ENCODE peak calls at places on chromosome 15, in eight cellular contexts. P is transverse colon, K is adrenal gland, O is GM23248, V is prostate gland, H is WERI-Rb-1, W is heart left ventricle, N is kidney. Z is an unnamed sample.

GRCh38 chr15:51286816-51287215 is 51.6 kb downstream of the CYP19A1 start:
- DNase-seq in P (no peak), O (no peak), V (no peak), W (no peak), H (peak), K (no peak), N (no peak), Z (no peak)

GRCh38 chr15:44775923-44776322 is 39.6 kb downstream of the TRIM69 start:
- DNase-seq in V (no peak), O (peak), K (no peak), H (no peak), W (no peak), N (no peak), P (peak), Z (no peak)

GRCh38 chr15:53251998-53252397 is 461.9 kb upstream of the ONECUT1 start:
- DNase-seq in V (no peak), O (no peak), H (peak), W (no peak), N (no peak), P (no peak), K (no peak), Z (no peak)

GRCh38 chr15:83200162-83200561 is 7.5 kb downstream of the HDGFL3 start:
- DNase-seq in W (no peak), O (peak), V (no peak), K (no peak), H (no peak), P (no peak), N (no peak), Z (no peak)

GRCh38 chr15:24848050-24848449 is 106.7 kb upstream of the SNRPN start:
- DNase-seq in K (peak), H (peak), O (peak), V (peak), P (no peak), N (no peak), W (peak), Z (no peak)

GRCh38 chr15:48025118-48025517 is 95.7 kb upstream of the SLC24A5 start:
- DNase-seq in V (no peak), N (no peak), O (peak), P (no peak), W (no peak), H (no peak), K (no peak), Z (no peak)

GRCh38 chr15:39242345-39242744 is 338.5 kb upstream of the THBS1 start:
- DNase-seq in P (no peak), N (no peak), O (peak), V (no peak), W (no peak), K (no peak), H (no peak), Z (no peak)

GRCh38 chr15:73957276-73957675 is 31.0 kb downstream of the LOXL1 start:
- DNase-seq in K (no peak), V (no peak), N (peak), H (no peak), W (no peak), O (peak), P (no peak), Z (no peak)

GRCh38 chr15:64690578-64691296 is 84.7 kb downstream of the RBPMS2 start:
- DNase-seq in N (no peak), O (no peak), V (no peak), P (no peak), W (no peak), H (no peak), K (no peak), Z (no peak)

GRCh38 chr15:64693134-64693533 is 82.3 kb downstream of the RBPMS2 start:
- DNase-seq in N (no peak), P (peak), O (peak), K (no peak), V (peak), W (no peak), H (no peak), Z (no peak)

GRCh38 chr15:64694816-64695215 is 80.6 kb downstream of the RBPMS2 start:
- DNase-seq in N (no peak), V (no peak), W (no peak), H (no peak), O (no peak), P (no peak), K (no peak), Z (no peak)

GRCh38 chr15:64690008-64690407 is 85.4 kb downstream of the RBPMS2 start:
- DNase-seq in K (no peak), W (no peak), V (no peak), P (no peak), O (no peak), H (peak), N (no peak), Z (no peak)

GRCh38 chr15:64692166-64692565 is 83.2 kb downstream of the RBPMS2 start:
- DNase-seq in K (no peak), V (no peak), O (no peak), H (no peak), W (no peak), P (no peak), N (no peak), Z (no peak)
- H3K27ac ChIP-seq in K (no peak), V (peak), O (peak), H (no peak), W (no peak), P (peak), N (no peak), Z (peak)

DNA sequence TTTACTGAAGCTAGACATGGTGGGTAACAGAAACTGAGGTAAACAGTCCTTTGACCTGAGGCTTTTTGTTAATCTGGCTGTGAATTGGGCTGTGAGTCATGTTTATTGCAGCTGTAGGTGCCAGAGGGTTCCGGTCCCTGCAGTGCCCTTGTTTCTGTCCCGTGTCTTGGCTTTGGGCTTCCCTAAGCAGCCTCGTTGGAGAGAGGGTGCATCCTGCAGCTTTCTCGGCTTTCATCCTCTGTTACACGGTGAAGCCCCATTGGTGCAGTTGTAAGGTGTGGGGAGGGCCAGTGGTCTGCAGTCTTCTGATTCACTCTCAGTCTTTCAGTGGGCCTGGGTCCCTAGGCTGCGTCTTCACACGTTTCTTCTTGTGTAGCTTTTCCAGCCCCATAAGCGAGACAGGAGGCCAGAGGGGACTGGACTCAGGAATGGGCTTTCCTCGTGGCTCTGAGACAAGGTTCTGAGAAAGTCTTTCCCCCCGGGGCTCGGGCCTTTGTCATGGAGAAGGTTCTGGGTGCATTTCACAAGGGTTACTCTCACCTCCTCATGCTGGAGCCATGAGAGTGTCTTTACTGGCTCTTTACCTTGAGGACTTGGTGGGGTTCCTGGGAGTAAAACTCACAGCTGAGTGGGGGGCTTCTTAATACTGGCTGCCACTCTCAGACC is 33.1 kb downstream of the ASB7 start:
- DNase-seq in O (no peak), V (no peak), K (no peak), N (no peak), P (peak), W (no peak), H (no peak), Z (no peak)
- H3K4me3 ChIP-seq in O (no peak), V (no peak), K (no peak), N (no peak), P (no peak), W (no peak), H (no peak), Z (no peak)

DNA sequence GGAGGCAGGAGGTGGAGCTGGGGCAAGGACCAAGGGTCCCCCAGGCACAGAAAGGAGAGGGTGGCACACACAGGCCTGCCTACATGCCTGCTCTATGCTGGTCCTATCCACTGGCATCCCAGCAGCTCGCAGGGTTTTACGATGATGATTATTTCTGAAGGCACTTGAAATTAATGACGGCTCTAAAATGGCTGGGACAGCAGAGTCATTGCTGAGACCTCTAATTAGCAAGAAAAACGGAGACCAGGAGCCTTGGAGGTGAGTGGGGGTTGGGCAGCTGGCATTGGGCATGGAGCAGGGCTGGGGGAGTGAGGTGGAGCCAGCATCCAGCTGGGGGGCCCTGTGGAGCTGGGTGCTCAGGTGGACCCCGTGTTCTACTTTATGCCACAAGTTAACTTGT is 3.5 kb upstream of the LINGO1 start:
- DNase-seq in W (no peak), V (no peak), N (no peak), K (no peak), P (no peak), H (no peak), O (no peak), Z (no peak)
- H3K27ac ChIP-seq in W (no peak), V (no peak), N (no peak), K (no peak), P (no peak), H (no peak), O (no peak), Z (no peak)

DNA sequence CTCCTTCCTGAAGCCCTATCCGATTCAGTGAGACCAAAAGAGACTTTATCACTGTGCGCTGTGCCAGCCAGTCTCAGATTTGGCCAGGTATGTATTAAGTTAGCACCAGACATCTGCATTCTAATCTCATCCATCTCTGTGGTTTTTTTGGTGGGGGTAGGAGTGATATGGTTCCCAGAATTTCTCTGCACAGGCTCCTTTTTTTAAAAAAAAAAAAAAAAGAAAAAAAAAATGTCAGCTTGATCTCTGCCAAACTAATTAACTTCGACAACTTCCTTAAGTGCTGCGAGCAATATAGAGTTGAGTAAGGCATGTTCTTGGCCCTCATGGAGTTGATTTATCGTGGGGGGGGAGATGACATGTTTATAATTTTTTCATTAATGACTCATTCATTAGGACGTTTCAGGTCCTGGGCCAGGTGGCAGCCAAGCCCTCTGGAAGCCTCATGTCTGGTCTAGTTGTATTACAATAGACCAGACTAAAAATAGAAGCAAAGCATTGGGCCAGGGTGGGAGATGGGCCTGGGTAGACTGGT is 12.9 kb downstream of the SLCO3A1 start:
- DNase-seq in V (peak), O (peak), W (no peak), H (no peak), N (no peak), P (no peak), K (no peak), Z (no peak)
- H3K4me3 ChIP-seq in V (no peak), O (peak), W (no peak), H (no peak), N (no peak), P (no peak), K (no peak), Z (no peak)

GRCh38 chr15:84387086-84387485 is 151.5 kb downstream of the GOLGA6L4 start:
- DNase-seq in W (peak), O (no peak), K (no peak), N (peak), V (no peak), H (peak), P (no peak), Z (no peak)
- H3K27ac ChIP-seq in W (no peak), O (no peak), K (no peak), N (no peak), V (no peak), H (no peak), P (no peak), Z (no peak)

DNA sequence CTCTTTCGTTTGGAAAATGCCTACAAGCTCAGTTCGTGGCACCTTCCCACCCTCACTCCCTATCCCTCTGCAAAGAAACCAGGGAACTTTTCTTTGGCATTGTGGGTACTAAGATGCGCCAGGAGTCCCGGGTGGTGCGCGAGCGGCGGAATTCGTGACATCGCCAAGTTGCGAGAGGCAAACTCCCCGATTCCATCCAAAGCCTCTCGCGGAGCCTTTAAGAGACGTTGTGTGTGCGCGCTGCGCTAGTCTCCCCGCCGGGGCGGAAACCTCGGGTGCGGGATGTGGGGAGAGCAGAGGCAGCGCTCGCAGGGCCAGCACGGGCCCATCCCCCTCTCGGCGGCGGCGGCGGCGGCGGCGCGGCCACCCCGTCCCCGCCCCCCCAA is 443 bp upstream of the NR2F2 start:
- DNase-seq in K (no peak), W (no peak), N (no peak), P (peak), V (no peak), H (no peak), O (peak), Z (peak)
- H3K4me3 ChIP-seq in K (peak), W (peak), N (peak), P (peak), V (peak), H (peak), O (peak), Z (peak)

DNA sequence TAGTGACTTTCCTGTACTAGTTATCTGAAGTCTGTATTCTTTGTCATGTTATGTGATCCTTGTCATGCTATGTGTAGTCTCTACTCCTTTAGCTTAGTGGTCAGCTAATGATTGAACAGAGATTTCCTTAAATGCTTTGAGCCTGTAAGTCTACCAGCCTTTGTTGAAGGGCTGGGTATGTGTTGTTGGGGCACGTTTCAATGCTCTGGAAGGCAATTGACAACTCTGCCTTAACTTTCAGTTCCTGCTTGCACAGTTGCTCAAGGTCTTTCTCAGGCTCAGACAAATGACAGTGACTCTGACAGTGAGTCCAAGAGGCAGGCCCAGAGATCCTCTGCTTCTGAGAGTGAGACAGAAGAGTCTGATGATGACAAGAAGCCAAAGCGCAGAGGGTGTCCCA is 89.3 kb downstream of the CHD2 start:
- DNase-seq in H (no peak), K (no peak), V (no peak), P (no peak), N (no peak), W (no peak), O (no peak), Z (no peak)
- H3K27ac ChIP-seq in H (no peak), K (no peak), V (no peak), P (no peak), N (no peak), W (no peak), O (no peak), Z (no peak)

DNA sequence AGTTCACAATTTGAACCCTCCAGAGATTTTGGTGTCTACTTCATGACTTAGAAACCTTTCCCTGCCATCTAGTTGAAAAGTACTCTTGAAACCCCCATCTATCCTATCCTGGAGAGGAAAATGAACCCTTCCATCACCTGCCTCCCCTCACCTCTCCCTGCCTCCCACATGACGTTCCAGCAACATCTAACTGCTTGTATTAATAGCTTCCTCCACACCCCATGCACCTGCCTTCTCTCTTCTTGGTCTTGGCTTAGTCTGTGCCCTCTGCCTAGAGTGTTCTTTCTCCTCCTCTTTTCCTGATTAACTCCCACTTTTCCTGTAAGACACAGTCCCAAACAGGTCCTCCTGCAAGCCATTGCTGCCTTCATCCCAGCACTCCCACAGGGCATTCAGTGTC is 107.8 kb downstream of the LIPC start:
- DNase-seq in O (no peak), H (no peak), P (no peak), W (no peak), V (no peak), K (no peak), N (no peak), Z (no peak)
- H3K4me3 ChIP-seq in O (no peak), H (no peak), P (no peak), W (no peak), V (no peak), K (no peak), N (no peak), Z (no peak)

GRCh38 chr15:98956796-98957553 is 50.6 kb downstream of the PGPEP1L start:
- DNase-seq in N (no peak), P (no peak), K (no peak), V (no peak), O (no peak), W (no peak), H (no peak), Z (no peak)
- H3K27ac ChIP-seq in N (no peak), P (no peak), K (no peak), V (no peak), O (no peak), W (no peak), H (no peak), Z (no peak)

Z was measured in colonic mucosa.